ENCODE peak calls at places on chromosomes 7 and 10, in seven cellular contexts. M is DND-41, U is GM23248, Z is IMR-90, B is dorsolateral prefrontal cortex, P is H7, D is uterus. R is an unnamed sample.

GRCh38 chr10:113947138-113948011 is 92.9 kb downstream of the NHLRC2 start:
- DNase-seq in M (no peak), B (no peak), U (no peak), Z (no peak), D (no peak), P (no peak), R (peak)

GRCh38 chr7:138669364-138669763 is 31.8 kb downstream of the SVOPL start:
- DNase-seq in M (no peak), Z (no peak), B (no peak), P (no peak), U (no peak), D (no peak), R (no peak)

GRCh38 chr10:77692782-77693181 is 55.2 kb upstream of the KCNMA1 start:
- DNase-seq in U (peak), D (no peak), Z (peak), P (no peak), B (no peak), M (no peak), R (no peak)

GRCh38 chr7:47153571-47153970 is 428.3 kb downstream of the TNS3 start:
- DNase-seq in B (no peak), D (no peak), U (no peak), Z (no peak), P (peak), M (no peak), R (no peak)

GRCh38 chr7:100266576-100267354 is 40.7 kb upstream of the SPDYE3 start:
- DNase-seq in U (no peak), M (no peak), P (no peak), Z (no peak), B (no peak), D (no peak), R (no peak)

GRCh38 chr10:48659790-48660189 is 24.9 kb upstream of the WDFY4 start:
- DNase-seq in D (no peak), U (peak), Z (no peak), M (no peak), P (peak), B (no peak), R (no peak)

GRCh38 chr10:103917326-103918052 is 495 bp downstream of the STN1 start:
- DNase-seq in M (no peak), D (peak), Z (peak), P (no peak), B (peak), U (peak), R (peak)

GRCh38 chr10:116880716-116881440 is 31.6 kb downstream of the ENO4 start:
- DNase-seq in M (no peak), U (peak), B (peak), D (no peak), P (no peak), Z (no peak), R (no peak)

GRCh38 chr7:19522486-19522885 is 186.4 kb downstream of the POLR1F start:
- DNase-seq in B (no peak), U (peak), M (no peak), D (no peak), Z (peak), P (no peak), R (no peak)

GRCh38 chr7:38858281-38858884 is 50.6 kb downstream of the VPS41 start:
- DNase-seq in B (no peak), D (no peak), U (peak), Z (peak), M (no peak), P (no peak), R (no peak)

GRCh38 chr7:5177060-5177459 is 13.0 kb upstream of the WIPI2 start:
- DNase-seq in P (no peak), D (peak), Z (peak), M (no peak), B (peak), U (peak), R (no peak)

GRCh38 chr7:104794589-104794988 is 219.4 kb upstream of the KMT2E start:
- DNase-seq in P (no peak), U (no peak), M (no peak), Z (no peak), D (no peak), B (no peak), R (no peak)

GRCh38 chr10:97709746-97710078 is 3.8 kb upstream of the MARVELD1 start:
- DNase-seq in D (no peak), B (no peak), M (no peak), Z (no peak), P (peak), U (no peak), R (no peak)
- H3K4me3 ChIP-seq in D (no peak), B (no peak), M (no peak), Z (no peak), P (no peak), U (no peak), R (no peak)

GRCh38 chr7:54563329-54563916 is 21.2 kb downstream of the VSTM2A start:
- DNase-seq in D (no peak), P (no peak), M (no peak), Z (no peak), U (no peak), B (no peak), R (no peak)
- H3K4me3 ChIP-seq in D (no peak), P (no peak), M (no peak), Z (no peak), U (no peak), B (no peak), R (no peak)

GRCh38 chr7:57176928-57177635 is 44.8 kb upstream of the ZNF479 start:
- DNase-seq in M (no peak), Z (no peak), U (no peak), P (no peak), D (no peak), B (no peak), R (no peak)
- H3K4me3 ChIP-seq in M (no peak), Z (no peak), U (no peak), P (no peak), D (no peak), B (no peak), R (no peak)

GRCh38 chr10:5628366-5628765 is 38.0 kb downstream of the ASB13 start:
- DNase-seq in P (no peak), B (no peak), U (peak), D (peak), M (no peak), Z (peak), R (no peak)
- H3K4me3 ChIP-seq in P (no peak), B (peak), U (peak), D (peak), M (no peak), Z (no peak), R (no peak)

GRCh38 chr10:2476236-2476814 is 591.0 kb upstream of the PFKP start:
- DNase-seq in D (peak), B (no peak), P (no peak), M (no peak), Z (no peak), U (no peak), R (no peak)

GRCh38 chr10:2477154-2477553 is 590.2 kb upstream of the PFKP start:
- DNase-seq in U (no peak), M (no peak), P (peak), B (no peak), D (no peak), Z (no peak), R (no peak)

DNA sequence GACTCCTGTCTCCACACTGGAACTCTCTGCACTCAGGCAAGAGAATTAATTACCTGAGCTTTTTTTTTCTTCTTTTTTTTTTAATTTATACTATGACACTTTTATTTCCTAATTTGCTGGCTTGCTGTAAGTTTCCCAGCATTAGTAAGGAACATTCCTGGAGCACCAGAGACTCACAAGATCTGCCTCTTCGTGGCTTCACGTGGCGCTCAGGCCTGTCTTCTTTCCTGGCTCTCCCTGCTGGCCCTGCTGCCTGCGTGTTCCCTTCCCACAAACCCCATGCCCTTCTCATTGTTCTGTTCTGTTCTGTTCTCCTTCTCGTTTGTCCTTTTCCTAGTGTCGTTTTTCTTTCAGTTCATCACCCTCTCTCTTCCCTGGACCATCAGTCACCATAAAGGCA is 591.6 kb upstream of the PFKP start:
- DNase-seq in P (no peak), Z (no peak), M (no peak), B (no peak), U (no peak), D (peak), R (no peak)
- H3K4me3 ChIP-seq in P (no peak), Z (no peak), M (no peak), B (no peak), U (no peak), D (no peak), R (no peak)

GRCh38 chr10:69220510-69220909 is 378 bp downstream of the HKDC1 start:
- DNase-seq in B (no peak), D (no peak), U (no peak), P (no peak), Z (no peak), M (no peak), R (no peak)
- H3K4me3 ChIP-seq in B (no peak), D (no peak), U (no peak), P (no peak), Z (no peak), M (no peak), R (no peak)

DNA sequence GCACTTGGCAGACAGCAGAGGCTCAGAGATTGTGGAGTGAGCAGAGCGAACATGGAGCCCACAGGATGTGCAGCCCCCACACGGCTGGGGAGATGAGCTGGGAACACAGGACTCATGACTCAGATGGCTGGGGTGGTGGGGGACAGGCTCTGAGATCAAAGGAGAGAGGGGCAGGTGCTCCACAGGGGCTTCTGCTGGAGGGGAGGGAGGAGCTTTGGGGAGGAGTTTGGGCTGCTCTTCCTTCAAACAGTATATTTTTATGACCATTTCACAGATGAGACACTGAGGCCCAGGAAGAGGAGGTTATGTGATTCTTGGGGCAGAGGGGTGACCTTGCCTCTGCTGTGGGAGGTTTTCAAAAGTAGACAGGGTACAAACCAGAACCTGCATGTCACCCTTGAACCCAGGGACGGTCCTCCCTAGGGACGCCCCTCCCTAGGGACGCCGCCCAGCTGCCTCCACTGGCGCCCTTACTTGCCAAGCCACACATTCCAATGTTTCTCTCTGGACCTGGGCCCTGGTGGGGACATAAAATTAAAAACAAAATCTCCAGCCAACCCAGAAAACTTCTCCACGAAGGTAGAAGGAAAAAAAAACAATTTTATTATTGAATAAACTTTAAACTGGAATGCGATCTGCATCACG is 980 bp upstream of the CRYGN start:
- DNase-seq in B (no peak), U (peak), P (peak), M (peak), Z (no peak), D (peak), R (peak)
- H3K4me3 ChIP-seq in B (no peak), U (no peak), P (peak), M (no peak), Z (no peak), D (no peak), R (no peak)

DNA sequence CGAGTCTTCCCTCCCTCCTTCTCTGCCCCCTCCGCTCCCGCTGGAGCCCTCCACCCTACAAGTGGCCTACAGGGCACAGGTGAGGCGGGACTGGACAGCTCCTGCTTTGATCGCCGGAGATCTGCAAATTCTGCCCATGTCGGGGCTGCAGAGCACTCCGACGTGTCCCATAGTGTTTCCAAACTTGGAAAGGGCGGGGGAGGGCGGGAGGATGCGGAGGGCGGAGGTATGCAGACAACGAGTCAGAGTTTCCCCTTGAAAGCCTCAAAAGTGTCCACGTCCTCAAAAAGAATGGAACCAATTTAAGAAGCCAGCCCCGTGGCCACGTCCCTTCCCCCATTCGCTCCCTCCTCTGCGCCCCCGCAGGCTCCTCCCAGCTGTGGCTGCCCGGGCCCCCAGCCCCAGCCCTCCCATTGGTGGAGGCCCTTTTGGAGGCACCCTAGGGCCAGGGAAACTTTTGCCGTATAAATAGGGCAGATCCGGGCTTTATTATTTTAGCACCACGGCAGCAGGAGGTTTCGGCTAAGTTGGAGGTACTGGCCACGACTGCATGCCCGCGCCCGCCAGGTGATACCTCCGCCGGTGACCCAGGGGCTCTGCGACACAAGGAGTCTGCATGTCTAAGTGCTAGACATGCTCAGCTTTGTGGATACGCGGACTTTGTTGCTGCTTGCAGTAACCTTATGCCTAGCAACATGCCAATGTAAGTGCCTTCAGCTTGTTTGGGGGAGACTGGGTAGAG is at the start of gene COL1A2:
- DNase-seq in M (no peak), B (no peak), P (peak), D (peak), U (peak), Z (peak), R (no peak)
- H3K4me3 ChIP-seq in M (no peak), B (peak), P (peak), D (peak), U (peak), Z (peak), R (no peak)